ENCODE peak calls at places on chromosomes 4 and X, in five cellular contexts. One of them, this sample, is unnamed.
A peak's percentile ranks its signal among the peaks of the same experiment; 100 is the strongest.

GRCh38 chr4:130901321-130901720 is 1805.4 kb downstream of the C4orf33 start:
- DNase-seq in activated naive CD4-positive, alpha-beta T cell treated with anti-CD3 and anti-CD28 coated beads for 36 hours: no peak
- DNase-seq in HT1080: no peak
- DNase-seq in NCI-H774: no peak
- DNase-seq in WTC11: no peak
- DNase-seq in this sample: no peak

GRCh38 chr4:2395584-2395983 is 22.9 kb downstream of the ZFYVE28 start:
- DNase-seq in activated naive CD4-positive, alpha-beta T cell treated with anti-CD3 and anti-CD28 coated beads for 36 hours: no peak
- DNase-seq in HT1080: no peak
- DNase-seq in NCI-H774: no peak
- DNase-seq in WTC11: no peak
- DNase-seq in this sample: no peak

GRCh38 chr4:2469192-2469984 is 482 bp downstream of the RNF4 start:
- DNase-seq in activated naive CD4-positive, alpha-beta T cell treated with anti-CD3 and anti-CD28 coated beads for 36 hours: peak; percentile 80
- DNase-seq in HT1080: peak; percentile 36
- DNase-seq in NCI-H774: no peak
- DNase-seq in WTC11: peak; percentile 58
- DNase-seq in this sample: no peak

GRCh38 chr4:74474345-74475099 is 29.6 kb downstream of the AREG start:
- DNase-seq in activated naive CD4-positive, alpha-beta T cell treated with anti-CD3 and anti-CD28 coated beads for 36 hours: no peak
- DNase-seq in HT1080: peak; percentile 75
- DNase-seq in NCI-H774: no peak
- DNase-seq in WTC11: no peak
- DNase-seq in this sample: no peak

GRCh38 chrX:29299689-29300088 is 712.4 kb downstream of the IL1RAPL1 start:
- DNase-seq in activated naive CD4-positive, alpha-beta T cell treated with anti-CD3 and anti-CD28 coated beads for 36 hours: no peak
- DNase-seq in HT1080: peak; percentile 28
- DNase-seq in NCI-H774: peak; percentile 50
- DNase-seq in WTC11: no peak
- DNase-seq in this sample: no peak

GRCh38 chr4:60794372-60794771 is 405.8 kb upstream of the ADGRL3 start:
- DNase-seq in activated naive CD4-positive, alpha-beta T cell treated with anti-CD3 and anti-CD28 coated beads for 36 hours: no peak
- DNase-seq in HT1080: peak; percentile 4
- DNase-seq in NCI-H774: no peak
- DNase-seq in WTC11: no peak
- DNase-seq in this sample: no peak

GRCh38 chr4:66475596-66475995 is 805.3 kb upstream of the EPHA5 start:
- DNase-seq in activated naive CD4-positive, alpha-beta T cell treated with anti-CD3 and anti-CD28 coated beads for 36 hours: no peak
- DNase-seq in HT1080: peak; percentile 3
- DNase-seq in NCI-H774: no peak
- DNase-seq in WTC11: no peak
- DNase-seq in this sample: no peak

GRCh38 chrX:133776072-133776471 is 209.3 kb downstream of the GPC3 start:
- DNase-seq in activated naive CD4-positive, alpha-beta T cell treated with anti-CD3 and anti-CD28 coated beads for 36 hours: peak; percentile 64
- DNase-seq in HT1080: no peak
- DNase-seq in NCI-H774: no peak
- DNase-seq in WTC11: peak; percentile 71
- DNase-seq in this sample: peak; percentile 5

GRCh38 chr4:106583567-106583966 is 215.0 kb upstream of the GIMD1 start:
- DNase-seq in activated naive CD4-positive, alpha-beta T cell treated with anti-CD3 and anti-CD28 coated beads for 36 hours: no peak
- DNase-seq in HT1080: peak; percentile 94
- DNase-seq in NCI-H774: no peak
- DNase-seq in WTC11: no peak
- DNase-seq in this sample: no peak

GRCh38 chr4:64718091-64718490 is 308.8 kb upstream of the TECRL start:
- DNase-seq in activated naive CD4-positive, alpha-beta T cell treated with anti-CD3 and anti-CD28 coated beads for 36 hours: no peak
- DNase-seq in HT1080: peak; percentile 75
- DNase-seq in NCI-H774: no peak
- DNase-seq in WTC11: no peak
- DNase-seq in this sample: no peak

GRCh38 chr4:99826016-99826415 is 9.4 kb downstream of the DAPP1 start:
- DNase-seq in activated naive CD4-positive, alpha-beta T cell treated with anti-CD3 and anti-CD28 coated beads for 36 hours: no peak
- DNase-seq in HT1080: no peak
- DNase-seq in NCI-H774: no peak
- DNase-seq in WTC11: no peak
- DNase-seq in this sample: no peak

GRCh38 chr4:48329976-48330375 is 11.4 kb upstream of the SLAIN2 start:
- DNase-seq in activated naive CD4-positive, alpha-beta T cell treated with anti-CD3 and anti-CD28 coated beads for 36 hours: no peak
- DNase-seq in HT1080: peak; percentile 79
- DNase-seq in NCI-H774: no peak
- DNase-seq in WTC11: no peak
- DNase-seq in this sample: no peak

GRCh38 chr4:23369331-23369730 is 520.5 kb downstream of the PPARGC1A start:
- DNase-seq in activated naive CD4-positive, alpha-beta T cell treated with anti-CD3 and anti-CD28 coated beads for 36 hours: no peak
- DNase-seq in HT1080: peak; percentile 43
- DNase-seq in NCI-H774: no peak
- DNase-seq in WTC11: peak; percentile 29
- DNase-seq in this sample: no peak

GRCh38 chrX:137044893-137045292 is 11.1 kb upstream of the GPR101 start:
- DNase-seq in activated naive CD4-positive, alpha-beta T cell treated with anti-CD3 and anti-CD28 coated beads for 36 hours: no peak
- DNase-seq in HT1080: no peak
- DNase-seq in NCI-H774: no peak
- DNase-seq in WTC11: no peak
- DNase-seq in this sample: no peak

GRCh38 chrX:69616520-69617203 is 749 bp downstream of the EDA start:
- DNase-seq in activated naive CD4-positive, alpha-beta T cell treated with anti-CD3 and anti-CD28 coated beads for 36 hours: peak; percentile 5
- DNase-seq in HT1080: no peak
- DNase-seq in NCI-H774: no peak
- DNase-seq in WTC11: peak; percentile 9
- DNase-seq in this sample: no peak

GRCh38 chr4:89172865-89173264 is 61.5 kb downstream of the TIGD2 start:
- DNase-seq in activated naive CD4-positive, alpha-beta T cell treated with anti-CD3 and anti-CD28 coated beads for 36 hours: no peak
- DNase-seq in HT1080: no peak
- DNase-seq in NCI-H774: no peak
- DNase-seq in WTC11: no peak
- DNase-seq in this sample: no peak

GRCh38 chr4:158090323-158090722 is 82.5 kb downstream of the GASK1B start:
- DNase-seq in activated naive CD4-positive, alpha-beta T cell treated with anti-CD3 and anti-CD28 coated beads for 36 hours: no peak
- DNase-seq in HT1080: no peak
- DNase-seq in NCI-H774: no peak
- DNase-seq in WTC11: no peak
- DNase-seq in this sample: no peak

GRCh38 chrX:46573331-46573895 is at the start of gene CHST7:
- DNase-seq in activated naive CD4-positive, alpha-beta T cell treated with anti-CD3 and anti-CD28 coated beads for 36 hours: peak; percentile 46
- DNase-seq in HT1080: no peak
- DNase-seq in NCI-H774: peak; percentile 25
- DNase-seq in WTC11: peak; percentile 70
- DNase-seq in this sample: no peak

GRCh38 chr4:56026596-56026995 is 77.9 kb downstream of the CEP135 start:
- DNase-seq in activated naive CD4-positive, alpha-beta T cell treated with anti-CD3 and anti-CD28 coated beads for 36 hours: no peak
- DNase-seq in HT1080: peak; percentile 86
- DNase-seq in NCI-H774: no peak
- DNase-seq in WTC11: no peak
- DNase-seq in this sample: no peak

GRCh38 chr4:174681723-174682300 is 147.2 kb downstream of the GLRA3 start:
- DNase-seq in activated naive CD4-positive, alpha-beta T cell treated with anti-CD3 and anti-CD28 coated beads for 36 hours: no peak
- DNase-seq in HT1080: peak; percentile 66
- DNase-seq in NCI-H774: no peak
- DNase-seq in WTC11: no peak
- DNase-seq in this sample: no peak

GRCh38 chr4:53706422-53707032 is 115.2 kb upstream of the LNX1 start:
- DNase-seq in activated naive CD4-positive, alpha-beta T cell treated with anti-CD3 and anti-CD28 coated beads for 36 hours: no peak
- DNase-seq in HT1080: peak; percentile 45
- DNase-seq in NCI-H774: peak; percentile 78
- DNase-seq in WTC11: no peak
- DNase-seq in this sample: no peak

GRCh38 chrX:50941638-50942037 is 31.1 kb downstream of the BMP15 start:
- DNase-seq in activated naive CD4-positive, alpha-beta T cell treated with anti-CD3 and anti-CD28 coated beads for 36 hours: peak; percentile 7
- DNase-seq in HT1080: peak; percentile 0
- DNase-seq in NCI-H774: no peak
- DNase-seq in WTC11: peak; percentile 17
- DNase-seq in this sample: no peak

GRCh38 chr4:83358410-83358809 is 23.8 kb upstream of the HPSE start:
- DNase-seq in activated naive CD4-positive, alpha-beta T cell treated with anti-CD3 and anti-CD28 coated beads for 36 hours: no peak
- DNase-seq in HT1080: peak; percentile 79
- DNase-seq in NCI-H774: no peak
- DNase-seq in WTC11: no peak
- DNase-seq in this sample: no peak

GRCh38 chrX:46994096-46994495 is 81.9 kb downstream of the JADE3 start:
- DNase-seq in activated naive CD4-positive, alpha-beta T cell treated with anti-CD3 and anti-CD28 coated beads for 36 hours: no peak
- DNase-seq in HT1080: no peak
- DNase-seq in NCI-H774: no peak
- DNase-seq in WTC11: no peak
- DNase-seq in this sample: no peak

GRCh38 chr4:186628058-186628711 is 72.8 kb upstream of the MTNR1A start:
- DNase-seq in activated naive CD4-positive, alpha-beta T cell treated with anti-CD3 and anti-CD28 coated beads for 36 hours: no peak
- DNase-seq in HT1080: no peak
- DNase-seq in NCI-H774: no peak
- DNase-seq in WTC11: no peak
- DNase-seq in this sample: no peak

GRCh38 chrX:109843963-109844751 is 111.1 kb upstream of the ACSL4 start:
- DNase-seq in activated naive CD4-positive, alpha-beta T cell treated with anti-CD3 and anti-CD28 coated beads for 36 hours: peak; percentile 41
- DNase-seq in HT1080: no peak
- DNase-seq in NCI-H774: no peak
- DNase-seq in WTC11: no peak
- DNase-seq in this sample: no peak

GRCh38 chr4:83753260-83753659 is 217.4 kb downstream of the GPAT3 start:
- DNase-seq in activated naive CD4-positive, alpha-beta T cell treated with anti-CD3 and anti-CD28 coated beads for 36 hours: no peak
- DNase-seq in HT1080: no peak
- DNase-seq in NCI-H774: no peak
- DNase-seq in WTC11: no peak
- DNase-seq in this sample: no peak

This sample was measured in H1.